ENCODE peak calls at places on chromosomes 11 and 22, in six cellular contexts. K, Q, O, B, Z and W are unnamed samples.

GRCh38 chr11:124086447-124086846 is 28.8 kb upstream of the VWA5A start:
- DNase-seq in Q (no peak), O (no peak), Z (no peak), B (peak), K (no peak), W (no peak)

GRCh38 chr22:28034760-28035401 is 115.8 kb upstream of the PITPNB start:
- DNase-seq in Z (no peak), Q (peak), K (no peak), B (peak), O (peak), W (no peak)

GRCh38 chr11:83681045-83681781 is 395.0 kb upstream of the CCDC90B start:
- DNase-seq in O (no peak), K (no peak), B (peak), Q (no peak), Z (no peak), W (no peak)

GRCh38 chr11:104830080-104830479 is 68.2 kb downstream of the CASP12 start:
- DNase-seq in O (peak), K (peak), Z (no peak), B (peak), Q (peak), W (no peak)

GRCh38 chr22:43996170-43996980 is 27.7 kb upstream of the PARVB start:
- DNase-seq in Z (peak), K (no peak), Q (no peak), B (no peak), O (no peak), W (no peak)

GRCh38 chr11:985435-985834 is 51.1 kb downstream of the MUC6 start:
- DNase-seq in B (no peak), Z (no peak), Q (no peak), K (no peak), O (no peak), W (no peak)

GRCh38 chr11:125685228-125685627 is 4.6 kb upstream of the ACRV1 start:
- DNase-seq in Q (no peak), B (no peak), K (no peak), Z (no peak), O (no peak), W (no peak)

GRCh38 chr11:111788051-111788450 is 21.9 kb upstream of the PPP2R1B start:
- DNase-seq in O (no peak), K (no peak), B (no peak), Z (no peak), Q (no peak), W (no peak)

GRCh38 chr22:49392841-49393510 is 434.7 kb downstream of the BRD1 start:
- DNase-seq in Z (no peak), B (no peak), O (no peak), Q (no peak), K (no peak), W (no peak)

GRCh38 chr22:49372530-49373288 is 455.0 kb downstream of the BRD1 start:
- DNase-seq in B (peak), K (no peak), Z (no peak), O (no peak), Q (no peak), W (no peak)

GRCh38 chr11:61091373-61092279 is 10.7 kb upstream of the CD5 start:
- DNase-seq in O (no peak), K (peak), Q (peak), B (no peak), Z (no peak), W (no peak)

GRCh38 chr11:1943977-1944376 is 3.2 kb upstream of the MRPL23 start:
- DNase-seq in Z (no peak), B (peak), Q (no peak), K (peak), O (no peak), W (no peak)

GRCh38 chr22:37176464-37177061 is 11.5 kb downstream of the C1QTNF6 start:
- DNase-seq in B (no peak), Z (no peak), O (peak), Q (peak), K (no peak), W (no peak)

GRCh38 chr22:39546889-39547586 is 14.5 kb upstream of the RPS19BP1 start:
- DNase-seq in O (no peak), K (no peak), Z (no peak), B (no peak), Q (no peak), W (no peak)

GRCh38 chr11:101436511-101437142 is 147.2 kb downstream of the TRPC6 start:
- DNase-seq in K (peak), B (peak), Q (peak), Z (no peak), O (no peak), W (no peak)

GRCh38 chr11:18633256-18634139 is 644 bp downstream of the SPTY2D1 start:
- DNase-seq in K (no peak), B (peak), Z (peak), O (no peak), Q (peak), W (no peak)

GRCh38 chr22:24435861-24436351 is 8.5 kb downstream of the ADORA2A start:
- DNase-seq in Q (no peak), K (no peak), O (peak), Z (no peak), B (no peak), W (no peak)

GRCh38 chr22:44406581-44407403 is 91.2 kb downstream of the RTL6 start:
- DNase-seq in K (peak), Z (no peak), O (no peak), Q (no peak), B (no peak), W (no peak)

GRCh38 chr22:32622004-32622761 is 147.6 kb downstream of the FBXO7 start:
- DNase-seq in Q (peak), K (no peak), Z (no peak), B (no peak), O (peak), W (peak)

GRCh38 chr11:41382927-41383326 is 76.5 kb downstream of the LRRC4C start:
- DNase-seq in Q (no peak), O (no peak), Z (no peak), K (peak), B (no peak), W (no peak)

GRCh38 chr22:23530766-23531282 is 49.3 kb downstream of the IGLL1 start:
- DNase-seq in Z (no peak), B (no peak), Q (no peak), K (no peak), O (no peak), W (no peak)

GRCh38 chr11:23961503-23962338 is 535.1 kb upstream of the LUZP2 start:
- DNase-seq in Q (no peak), O (no peak), K (no peak), B (no peak), Z (no peak), W (no peak)

GRCh38 chr11:2271077-2271326 is 614 bp upstream of the ASCL2 start:
- DNase-seq in Q (no peak), B (no peak), Z (peak), O (no peak), K (no peak), W (no peak)

GRCh38 chr22:25193548-25193947 is 6.1 kb upstream of the CRYBB3 start:
- DNase-seq in K (no peak), O (no peak), Z (no peak), Q (no peak), B (no peak), W (no peak)

GRCh38 chr22:27213766-27214581 is 556.6 kb downstream of the MIAT start:
- DNase-seq in O (peak), Z (no peak), Q (peak), K (no peak), B (no peak), W (peak)

GRCh38 chr22:32714458-32715250 is 86.9 kb upstream of the TIMP3 start:
- DNase-seq in Q (peak), Z (no peak), B (no peak), K (no peak), O (no peak), W (no peak)

GRCh38 chr11:86220654-86221053 is 23.9 kb upstream of the EED start:
- DNase-seq in Q (no peak), K (no peak), O (no peak), Z (no peak), B (no peak), W (no peak)

GRCh38 chr11:73951797-73952196 is 971 bp downstream of the DNAJB13 start:
- DNase-seq in B (no peak), Q (no peak), K (peak), Z (no peak), O (no peak), W (no peak)

GRCh38 chr22:49243335-49243734 is 584.3 kb downstream of the BRD1 start:
- DNase-seq in Q (no peak), Z (no peak), K (no peak), O (no peak), B (no peak), W (no peak)

GRCh38 chr11:130421697-130422096 is 6.7 kb downstream of the ADAMTS8 start:
- DNase-seq in Z (no peak), B (no peak), O (no peak), Q (no peak), K (no peak), W (no peak)

GRCh38 chr22:47283616-47284270 is 521.3 kb downstream of the TBC1D22A start:
- DNase-seq in Z (no peak), K (no peak), O (no peak), Q (no peak), B (no peak), W (no peak)

GRCh38 chr11:69915501-69916250 is 96.5 kb upstream of the FGF3 start:
- DNase-seq in Z (peak), B (peak), K (peak), Q (peak), O (no peak), W (no peak)

GRCh38 chr11:57645716-57646085 is 4.0 kb downstream of the YPEL4 start:
- DNase-seq in B (no peak), O (no peak), Q (no peak), K (no peak), Z (no peak), W (no peak)

GRCh38 chr11:64068705-64069400 is 33.1 kb downstream of the FLRT1 start:
- DNase-seq in O (no peak), B (no peak), K (no peak), Z (no peak), Q (no peak), W (no peak)

GRCh38 chr11:76629853-76630599 is 40.5 kb downstream of the LRRC32 start:
- DNase-seq in Z (no peak), B (no peak), Q (peak), O (no peak), K (peak), W (no peak)

GRCh38 chr22:37428649-37429586 is 1.6 kb upstream of the ELFN2 start:
- DNase-seq in Z (peak), K (no peak), Q (peak), B (peak), O (no peak), W (no peak)

GRCh38 chr22:19730662-19731360 is 7.5 kb downstream of the GP1BB start:
- DNase-seq in B (peak), O (peak), Q (peak), Z (peak), K (peak), W (peak)
- H3K4me3 ChIP-seq in B (peak), O (peak), Q (peak), Z (peak), K (peak), W (peak)

GRCh38 chr11:15072551-15073143 is 746 bp upstream of the CALCB start:
- DNase-seq in O (no peak), K (no peak), Q (no peak), B (no peak), Z (no peak), W (no peak)

GRCh38 chr11:15075162-15075526 is 1.8 kb downstream of the CALCB start:
- DNase-seq in K (no peak), Z (no peak), Q (no peak), O (no peak), B (no peak), W (no peak)

GRCh38 chr11:15071556-15072255 is 1.7 kb upstream of the CALCB start:
- DNase-seq in Z (no peak), O (no peak), K (no peak), Q (no peak), B (no peak), W (no peak)

GRCh38 chr11:15073361-15074205 is at the start of gene CALCB:
- DNase-seq in K (peak), B (peak), Z (peak), Q (peak), O (no peak), W (no peak)

GRCh38 chr11:15074206-15075161 is 1.1 kb downstream of the CALCB start:
- DNase-seq in Q (peak), O (no peak), K (peak), B (peak), Z (peak), W (peak)
- H3K4me3 ChIP-seq in Q (no peak), O (peak), K (no peak), B (peak), Z (peak), W (peak)

GRCh38 chr11:79062814-79063762 is 377.7 kb downstream of the TENM4 start:
- DNase-seq in Q (no peak), O (no peak), B (peak), Z (no peak), K (peak), W (no peak)
- H3K4me3 ChIP-seq in Q (no peak), O (no peak), B (no peak), Z (no peak), K (no peak), W (no peak)

DNA sequence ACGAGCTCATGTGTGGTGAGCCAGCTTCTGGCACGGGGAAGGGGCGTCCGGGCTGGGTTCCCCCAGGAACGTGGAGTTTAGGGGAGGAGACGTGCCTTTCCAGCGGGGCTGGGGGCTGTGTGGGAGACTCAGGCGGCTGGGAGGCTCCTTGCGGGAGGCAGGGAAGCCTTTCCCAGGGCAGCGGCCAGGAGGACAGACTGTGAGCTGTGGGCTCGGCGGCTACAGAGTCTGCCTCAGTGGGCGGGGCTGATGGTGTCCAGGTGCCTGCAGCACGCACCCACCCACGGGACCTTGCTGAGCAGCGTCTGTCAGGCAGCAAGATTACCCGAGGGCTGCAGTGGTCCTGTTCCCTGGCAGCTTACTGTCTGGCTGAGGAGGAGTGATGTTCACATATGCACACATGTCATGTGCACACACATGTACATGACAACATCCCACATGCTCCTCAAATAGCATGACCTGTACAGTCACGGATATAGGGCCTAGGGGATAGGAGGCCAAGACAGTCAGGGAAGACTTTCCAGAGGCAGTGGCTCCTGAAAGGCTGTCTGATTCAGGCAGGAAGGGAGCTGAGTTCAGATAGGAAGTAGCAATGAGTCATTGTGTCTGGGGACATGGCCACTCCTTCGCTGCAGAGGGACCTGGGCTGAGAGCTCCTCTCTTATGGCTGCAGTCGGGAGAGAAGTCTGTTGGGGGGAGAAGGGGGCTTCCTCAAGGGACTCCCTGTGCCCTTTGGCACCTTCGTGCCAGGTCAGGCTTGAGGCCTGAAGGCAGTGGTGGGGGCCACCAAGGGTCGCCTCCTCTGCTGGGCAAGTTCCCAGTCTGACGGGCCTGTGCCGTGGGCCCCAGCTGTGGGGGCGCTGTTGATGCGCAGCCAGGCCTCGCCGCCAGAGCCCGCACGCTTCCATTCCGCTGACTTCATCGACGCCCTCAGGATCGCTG is 23.3 kb upstream of the PPP6R3 start:
- DNase-seq in Q (peak), O (peak), K (peak), Z (no peak), B (peak), W (no peak)
- H3K4me3 ChIP-seq in Q (no peak), O (no peak), K (no peak), Z (no peak), B (no peak), W (no peak)

DNA sequence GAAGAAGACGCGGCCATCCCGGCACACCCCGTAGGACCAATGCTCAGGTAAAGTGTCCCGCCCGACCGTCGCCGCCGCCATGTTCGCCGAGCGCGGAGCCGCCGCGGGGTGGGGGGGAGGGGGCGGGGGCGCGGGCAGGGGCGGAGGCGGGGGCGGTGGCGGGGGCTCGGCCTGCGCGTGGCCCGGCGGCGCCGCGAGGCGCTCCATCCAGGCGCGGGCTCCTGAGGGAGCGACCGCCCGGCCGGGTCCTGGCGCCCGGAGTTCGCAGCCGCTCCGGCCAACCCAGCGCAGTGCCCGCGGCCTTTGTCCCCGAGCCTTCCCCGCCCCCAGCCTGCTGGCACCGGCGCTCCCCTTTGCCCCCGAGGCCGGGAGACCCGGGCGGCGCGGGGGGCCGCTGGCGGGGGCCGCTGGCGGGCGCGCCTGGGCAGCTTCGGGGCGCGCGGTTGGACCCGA is at the start of gene PLEKHA7:
- DNase-seq in B (no peak), Z (no peak), Q (no peak), K (no peak), O (no peak), W (no peak)
- H3K4me3 ChIP-seq in B (peak), Z (peak), Q (peak), K (peak), O (peak), W (peak)